ENCODE peak calls at places on chromosomes 3 and 15, in six cellular contexts. L, Q, R, S, I and Y are unnamed samples.

GRCh38 chr15:58332676-58333400 is 99.0 kb upstream of the LIPC start:
- DNase-seq in L (peak), Q (no peak), R (no peak), I (peak), S (no peak), Y (peak)

GRCh38 chr3:98710008-98710672 is 53.0 kb upstream of the ST3GAL6 start:
- DNase-seq in R (no peak), L (no peak), Q (no peak), S (no peak), I (no peak), Y (no peak)

GRCh38 chr3:46524008-46524407 is 26.2 kb downstream of the RTP3 start:
- DNase-seq in I (no peak), R (no peak), L (no peak), S (no peak), Q (no peak), Y (no peak)

GRCh38 chr15:40911139-40911538 is 16.9 kb downstream of the VPS18 start:
- DNase-seq in L (no peak), I (no peak), R (peak), Q (no peak), S (no peak), Y (no peak)

GRCh38 chr15:45126535-45127158 is 3.0 kb downstream of the DUOXA1 start:
- DNase-seq in S (peak), L (peak), Q (no peak), R (no peak), I (peak), Y (no peak)

GRCh38 chr15:83475551-83475950 is 28.4 kb downstream of the SH3GL3 start:
- DNase-seq in L (peak), S (no peak), I (peak), R (no peak), Q (no peak), Y (no peak)

GRCh38 chr15:68028137-68028771 is 25.9 kb upstream of the PIAS1 start:
- DNase-seq in R (no peak), I (no peak), S (no peak), L (no peak), Q (no peak), Y (no peak)

GRCh38 chr3:127373701-127374625 is 86.1 kb upstream of the PRR20G start:
- DNase-seq in S (no peak), R (no peak), Q (peak), I (no peak), L (peak), Y (no peak)

GRCh38 chr15:60853077-60853476 is 374.1 kb upstream of the ICE2 start:
- DNase-seq in S (no peak), Q (no peak), I (no peak), L (no peak), R (no peak), Y (no peak)

GRCh38 chr15:91985297-91985696 is 131.8 kb downstream of the SLCO3A1 start:
- DNase-seq in I (no peak), R (no peak), S (no peak), L (no peak), Q (no peak), Y (no peak)

GRCh38 chr3:124051636-124052035 is 59.7 kb upstream of the ROPN1 start:
- DNase-seq in L (no peak), R (no peak), I (no peak), S (no peak), Q (no peak), Y (no peak)

GRCh38 chr3:157535667-157536066 is 32.5 kb upstream of the VEPH1 start:
- DNase-seq in Q (no peak), R (no peak), I (no peak), L (no peak), S (no peak), Y (no peak)

GRCh38 chr3:152942366-152942765 is 107.4 kb downstream of the P2RY1 start:
- DNase-seq in S (no peak), I (peak), R (no peak), Q (no peak), L (no peak), Y (no peak)

GRCh38 chr3:179526989-179527391 is 35.7 kb upstream of the ACTL6A start:
- DNase-seq in L (peak), S (no peak), Q (no peak), R (peak), I (peak), Y (peak)

GRCh38 chr15:42065008-42065407 is 29.4 kb downstream of the PLA2G4D start:
- DNase-seq in I (peak), L (no peak), S (no peak), Q (no peak), R (no peak), Y (no peak)

GRCh38 chr3:59877679-59878427 is 828.0 kb upstream of the CFAP20DC start:
- DNase-seq in R (no peak), Q (no peak), L (no peak), I (peak), S (no peak), Y (no peak)

GRCh38 chr3:32392530-32393302 is 1.1 kb downstream of the CMTM7 start:
- DNase-seq in S (no peak), R (peak), L (peak), Q (no peak), I (peak), Y (no peak)

GRCh38 chr15:37907136-37907535 is 27.3 kb upstream of the TMCO5A start:
- DNase-seq in S (no peak), Q (no peak), L (no peak), I (peak), R (peak), Y (no peak)

GRCh38 chr15:66387176-66388056 is 704 bp downstream of the MAP2K1 start:
- DNase-seq in Q (peak), S (peak), R (peak), L (peak), I (peak), Y (no peak)

GRCh38 chr3:119235151-119235550 is 5.5 kb downstream of the B4GALT4 start:
- DNase-seq in Q (no peak), L (peak), R (no peak), S (no peak), I (peak), Y (no peak)

GRCh38 chr3:194075088-194075615 is 60.8 kb upstream of the HES1 start:
- DNase-seq in R (no peak), L (no peak), Q (no peak), I (no peak), S (no peak), Y (no peak)

GRCh38 chr3:196992461-196993065 is 23.9 kb upstream of the PIGZ start:
- DNase-seq in L (no peak), R (no peak), Q (no peak), S (no peak), I (no peak), Y (no peak)

GRCh38 chr3:57756528-57757401 is 656 bp downstream of the SLMAP start:
- DNase-seq in L (peak), Q (peak), I (peak), R (no peak), S (no peak), Y (no peak)

GRCh38 chr3:8507496-8507895 is 5.9 kb downstream of the LMCD1 start:
- DNase-seq in Q (no peak), L (no peak), I (no peak), S (no peak), R (no peak), Y (no peak)

GRCh38 chr3:115784739-115785571 is 161.6 kb downstream of the GAP43 start:
- DNase-seq in Q (no peak), R (no peak), S (no peak), L (peak), I (peak), Y (peak)

GRCh38 chr3:93843981-93844380 is 129.7 kb downstream of the PROS1 start:
- DNase-seq in Q (no peak), L (peak), S (no peak), R (no peak), I (peak), Y (no peak)

GRCh38 chr15:76337047-76337738 is 620 bp downstream of the ISL2 start:
- DNase-seq in S (no peak), L (peak), Q (no peak), I (no peak), R (no peak), Y (no peak)

GRCh38 chr3:6921041-6921440 is 60.1 kb downstream of the GRM7 start:
- DNase-seq in L (no peak), S (no peak), Q (no peak), I (peak), R (peak), Y (no peak)

GRCh38 chr3:15791525-15791924 is 6.3 kb downstream of the ANKRD28 start:
- DNase-seq in I (no peak), S (no peak), Q (no peak), L (no peak), R (no peak), Y (no peak)

GRCh38 chr15:90405208-90405607 is 17.2 kb downstream of the IQGAP1 start:
- DNase-seq in I (no peak), R (no peak), L (no peak), Q (no peak), S (no peak), Y (no peak)